ENCODE peak calls at places on chromosomes 7 and 10, in five cellular contexts. I is CD4-positive, alpha-beta T cell; T is nucleus accumbens; P is NCI-H510A; J is activated CD4-positive, alpha-beta T cell treated with anti-CD3 and anti-CD28 coated beads, Interleukin-2, amount 10 ng/mL, durations not matched to agents 7 days and 5 days. C is an unnamed sample.

GRCh38 chr7:85285502-85285901 is 98.6 kb upstream of the SEMA3D start:
- DNase-seq in P (no peak), J (no peak), I (no peak), T (no peak), C (no peak)

GRCh38 chr10:3435671-3436070 is 263.1 kb upstream of the PITRM1 start:
- DNase-seq in J (no peak), P (no peak), T (no peak), I (no peak), C (no peak)

GRCh38 chr7:93717217-93717900 is 142.8 kb upstream of the CALCR start:
- DNase-seq in P (no peak), J (no peak), I (no peak), T (no peak), C (no peak)

GRCh38 chr7:3149961-3150516 is 106.4 kb upstream of the CARD11 start:
- DNase-seq in T (no peak), J (no peak), I (no peak), P (no peak), C (no peak)

GRCh38 chr10:70132098-70133029 is at the start of gene AIFM2:
- DNase-seq in I (peak; percentile 16), J (peak; percentile 30), T (no peak), P (peak; percentile 76), C (peak; percentile 35)

GRCh38 chr10:124174071-124174566 is 80.7 kb upstream of the CHST15 start:
- DNase-seq in T (no peak), J (no peak), I (no peak), P (no peak), C (no peak)

GRCh38 chr10:118952493-118953295 is 76.8 kb upstream of the NANOS1 start:
- DNase-seq in J (no peak), P (no peak), I (no peak), T (no peak), C (no peak)

GRCh38 chr10:75238182-75239180 is 2.7 kb upstream of the COMTD1 start:
- DNase-seq in I (no peak), T (no peak), P (no peak), J (no peak), C (no peak)

GRCh38 chr10:24575462-24576002 is 148.2 kb downstream of the ARHGAP21 start:
- DNase-seq in P (no peak), T (no peak), J (no peak), I (no peak), C (no peak)

GRCh38 chr10:59601985-59602384 is 107.7 kb downstream of the SLC16A9 start:
- DNase-seq in P (no peak), J (no peak), I (no peak), T (no peak), C (no peak)

GRCh38 chr10:15137636-15138035 is 30.9 kb downstream of the NMT2 start:
- DNase-seq in I (no peak), T (no peak), J (no peak), P (no peak), C (no peak)

GRCh38 chr7:48041665-48041995 is 6.3 kb downstream of the C7orf57 start:
- DNase-seq in P (no peak), T (no peak), J (no peak), I (no peak), C (no peak)

GRCh38 chr10:33841678-33842077 is 507.2 kb upstream of the NRP1 start:
- DNase-seq in I (no peak), T (no peak), J (no peak), P (no peak), C (no peak)

GRCh38 chr10:45380903-45381610 is 7.0 kb downstream of the ALOX5 start:
- DNase-seq in I (no peak), J (no peak), P (no peak), T (no peak), C (no peak)

GRCh38 chr10:131844546-131845084 is 56.2 kb upstream of the PPP2R2D start:
- DNase-seq in P (no peak), J (no peak), T (no peak), I (no peak), C (no peak)

GRCh38 chr10:124126139-124126538 is 32.7 kb upstream of the CHST15 start:
- DNase-seq in I (no peak), P (no peak), J (no peak), T (no peak), C (no peak)

GRCh38 chr7:112467867-112468266 is 12.9 kb upstream of the LSMEM1 start:
- DNase-seq in J (no peak), I (no peak), T (no peak), P (no peak), C (no peak)

GRCh38 chr10:131816941-131817700 is 83.7 kb upstream of the PPP2R2D start:
- DNase-seq in I (no peak), J (no peak), P (peak; percentile 53), T (no peak), C (no peak)

GRCh38 chr7:57204411-57204811 is 72.2 kb upstream of the ZNF479 start:
- DNase-seq in I (no peak), P (no peak), T (no peak), J (no peak), C (no peak)

GRCh38 chr7:7188091-7188490 is 5.7 kb downstream of the C1GALT1 start:
- DNase-seq in I (no peak), T (no peak), P (no peak), J (no peak), C (no peak)

GRCh38 chr10:95864906-95865813 is 42.6 kb upstream of the CC2D2B start:
- DNase-seq in T (no peak), P (no peak), I (peak; percentile 1), J (peak; percentile 55), C (no peak)

GRCh38 chr7:50610521-50611277 is 45.5 kb upstream of the DDC start:
- DNase-seq in I (peak; percentile 30), J (peak; percentile 78), T (no peak), P (no peak), C (peak; percentile 62)

GRCh38 chr10:132970641-132971438 is 28.5 kb upstream of the CFAP46 start:
- DNase-seq in J (no peak), P (no peak), I (no peak), T (no peak), C (no peak)

GRCh38 chr10:3668276-3668960 is 116.6 kb downstream of the KLF6 start:
- DNase-seq in T (no peak), J (peak; percentile 80), I (peak; percentile 67), P (no peak), C (peak; percentile 66)

GRCh38 chr7:46283852-46284251 is 362.8 kb upstream of the IGFBP3 start:
- DNase-seq in T (no peak), J (no peak), I (no peak), P (no peak), C (no peak)

GRCh38 chr10:102368072-102368471 is 27.4 kb upstream of the NFKB2 start:
- DNase-seq in J (no peak), P (no peak), T (no peak), I (no peak), C (no peak)

GRCh38 chr10:17605936-17606335 is 11.2 kb downstream of the HACD1 start:
- DNase-seq in T (no peak), P (no peak), I (no peak), J (no peak), C (no peak)

GRCh38 chr10:77864151-77864851 is 62.3 kb downstream of the DLG5 start:
- DNase-seq in J (no peak), P (no peak), I (no peak), T (no peak), C (no peak)

GRCh38 chr10:88879754-88880286 is at the start of gene STAMBPL1:
- DNase-seq in T (peak; percentile 73), I (peak; percentile 70), P (peak; percentile 53), J (peak; percentile 85), C (peak; percentile 78)

C was measured in CD8-positive, alpha-beta T cell.